ENCODE peak calls at places on chromosomes 13 and 19, in seven cellular contexts. I is ovary; B is lung microvascular endothelial cell; S is NCI-H774; Z is aorta; V is stimulated activated CD8-positive, alpha-beta memory T cell treated with anti-CD3 and anti-CD28 coated beads, Interleukin-4, amount 100 ng/mL, for 24 hours; N is COR-L47. F is an unnamed sample.
A peak's percentile ranks its signal among the peaks of the same experiment; 100 is the strongest.

GRCh38 chr13:71610876-71611275 is 256.1 kb downstream of the DACH1 start:
- DNase-seq in I (no peak), B (no peak), S (no peak), Z (no peak), V (no peak), N (no peak), F (no peak)

GRCh38 chr13:30346159-30346788 is 38.9 kb upstream of the KATNAL1 start:
- DNase-seq in I (no peak), B (no peak), S (no peak), Z (no peak), V (peak; percentile 50), N (no peak), F (no peak)

GRCh38 chr19:5312058-5312457 is 28.6 kb downstream of the PTPRS start:
- DNase-seq in I (no peak), B (no peak), S (no peak), Z (no peak), V (no peak), N (no peak), F (no peak)

GRCh38 chr19:3154957-3155736 is 19.3 kb downstream of the GNA15 start:
- DNase-seq in I (no peak), B (peak; percentile 97), S (no peak), Z (peak; percentile 92), V (peak; percentile 62), N (no peak), F (peak; percentile 80)

GRCh38 chr19:34044011-34044410 is 128.3 kb upstream of the LSM14A start:
- DNase-seq in I (no peak), B (no peak), S (no peak), Z (no peak), V (no peak), N (no peak), F (no peak)

GRCh38 chr13:111204438-111205177 is 89.5 kb downstream of the ARHGEF7 start:
- DNase-seq in I (peak; percentile 80), B (peak; percentile 58), S (no peak), Z (peak; percentile 82), V (no peak), N (no peak), F (peak; percentile 75)

GRCh38 chr13:19685034-19685433 is 51.6 kb downstream of the MPHOSPH8 start:
- DNase-seq in I (no peak), B (no peak), S (no peak), Z (no peak), V (no peak), N (no peak), F (no peak)

GRCh38 chr13:110347535-110348308 is 40.6 kb downstream of the COL4A2 start:
- DNase-seq in I (no peak), B (peak; percentile 42), S (no peak), Z (peak; percentile 89), V (no peak), N (no peak), F (peak; percentile 63)

GRCh38 chr13:51832471-51833152 is 12.4 kb downstream of the TMEM272 start:
- DNase-seq in I (no peak), B (peak; percentile 38), S (no peak), Z (no peak), V (no peak), N (no peak), F (peak; percentile 28)

GRCh38 chr19:15107056-15108010 is at the start of gene SYDE1:
- DNase-seq in I (peak; percentile 77), B (peak; percentile 67), S (no peak), Z (peak; percentile 88), V (peak; percentile 30), N (no peak), F (peak; percentile 73)